ENCODE peak calls at places on chromosomes 3 and 15, in eight cellular contexts. B, H, V, O, A, T, I and W are unnamed samples.

GRCh38 chr3:78823859-78824258 is 943.9 kb downstream of the ROBO1 start:
- DNase-seq in B (peak; percentile 16), H (no peak), V (no peak), O (peak; percentile 52), A (peak; percentile 59), T (no peak), I (no peak), W (no peak)

GRCh38 chr15:84812842-84813241 is 4.3 kb upstream of the ALPK3 start:
- DNase-seq in B (no peak), H (peak; percentile 17), V (no peak), O (no peak), A (peak; percentile 16), T (no peak), I (no peak), W (no peak)

GRCh38 chr3:27715454-27715806 is 6.7 kb downstream of the EOMES start:
- DNase-seq in B (no peak), H (no peak), V (no peak), O (no peak), A (no peak), T (no peak), I (no peak), W (no peak)

GRCh38 chr15:76588811-76589747 is 252.5 kb downstream of the ISL2 start:
- DNase-seq in B (no peak), H (no peak), V (no peak), O (no peak), A (no peak), T (no peak), I (no peak), W (no peak)

GRCh38 chr3:153209596-153209995 is 47.6 kb downstream of the RAP2B start:
- DNase-seq in B (peak; percentile 18), H (no peak), V (no peak), O (peak; percentile 84), A (peak; percentile 91), T (no peak), I (peak; percentile 56), W (no peak)

GRCh38 chr15:75732206-75732808 is 19.7 kb upstream of the CSPG4 start:
- DNase-seq in B (no peak), H (no peak), V (no peak), O (no peak), A (no peak), T (no peak), I (no peak), W (no peak)

GRCh38 chr15:31977812-31978662 is 52.3 kb upstream of the CHRNA7 start:
- DNase-seq in B (peak; percentile 36), H (peak; percentile 82), V (peak; percentile 26), O (peak; percentile 20), A (peak; percentile 28), T (peak; percentile 61), I (peak; percentile 70), W (peak; percentile 25)

GRCh38 chr15:32651229-32651837 is 9.8 kb downstream of the SCG5 start:
- DNase-seq in B (peak; percentile 63), H (peak; percentile 66), V (no peak), O (peak; percentile 84), A (peak; percentile 75), T (peak; percentile 41), I (peak; percentile 64), W (peak; percentile 45)

GRCh38 chr3:150727653-150728502 is 24.2 kb upstream of the ERICH6 start:
- DNase-seq in B (no peak), H (no peak), V (peak; percentile 9), O (no peak), A (no peak), T (no peak), I (no peak), W (no peak)

GRCh38 chr15:34620122-34620521 is 36.7 kb upstream of the GOLGA8B start:
- DNase-seq in B (no peak), H (no peak), V (no peak), O (no peak), A (no peak), T (no peak), I (no peak), W (no peak)

GRCh38 chr15:56468271-56468912 is 3.5 kb upstream of the MNS1 start:
- DNase-seq in B (peak; percentile 62), H (no peak), V (no peak), O (peak; percentile 35), A (peak; percentile 44), T (no peak), I (no peak), W (no peak)

GRCh38 chr3:79052054-79052681 is 715.6 kb downstream of the ROBO1 start:
- DNase-seq in B (no peak), H (no peak), V (no peak), O (no peak), A (no peak), T (no peak), I (no peak), W (no peak)

GRCh38 chr3:163273694-163274093 is 1777.1 kb downstream of the OTOL1 start:
- DNase-seq in B (no peak), H (no peak), V (no peak), O (no peak), A (no peak), T (no peak), I (no peak), W (no peak)

GRCh38 chr3:37198996-37199395 is 24.6 kb upstream of the LRRFIP2 start:
- DNase-seq in B (no peak), H (no peak), V (no peak), O (peak; percentile 70), A (peak; percentile 77), T (no peak), I (no peak), W (no peak)

GRCh38 chr3:13715961-13716360 is 163.9 kb downstream of the WNT7A start:
- DNase-seq in B (no peak), H (peak; percentile 36), V (no peak), O (no peak), A (no peak), T (peak; percentile 1), I (no peak), W (no peak)

GRCh38 chr3:40299721-40300335 is 9.7 kb upstream of the EIF1B start:
- DNase-seq in B (peak; percentile 4), H (no peak), V (no peak), O (peak; percentile 93), A (peak; percentile 68), T (no peak), I (no peak), W (no peak)

GRCh38 chr3:46571684-46572083 is 5.6 kb upstream of the LRRC2 start:
- DNase-seq in B (no peak), H (no peak), V (no peak), O (no peak), A (no peak), T (no peak), I (no peak), W (no peak)

GRCh38 chr15:38453971-38454686 is at the start of gene FAM98B:
- DNase-seq in B (peak; percentile 82), H (peak; percentile 99), V (peak; percentile 56), O (peak; percentile 84), A (peak; percentile 85), T (peak; percentile 92), I (peak; percentile 93), W (peak; percentile 86)

GRCh38 chr15:28873006-28873405 is 12.8 kb upstream of the APBA2 start:
- DNase-seq in B (no peak), H (no peak), V (no peak), O (no peak), A (no peak), T (no peak), I (no peak), W (no peak)

GRCh38 chr3:97829198-97829597 is 7.4 kb downstream of the CRYBG3 start:
- DNase-seq in B (no peak), H (no peak), V (no peak), O (no peak), A (no peak), T (no peak), I (no peak), W (no peak)

GRCh38 chr3:126549861-126550487 is 8.8 kb downstream of the C3orf22 start:
- DNase-seq in B (no peak), H (peak; percentile 35), V (no peak), O (no peak), A (no peak), T (peak; percentile 11), I (peak; percentile 24), W (no peak)

GRCh38 chr3:26505399-26505798 is 117.2 kb upstream of the LRRC3B start:
- DNase-seq in B (no peak), H (no peak), V (no peak), O (no peak), A (no peak), T (no peak), I (no peak), W (no peak)

GRCh38 chr15:41490355-41490754 is 3.3 kb upstream of the ITPKA start:
- DNase-seq in B (peak; percentile 90), H (no peak), V (no peak), O (peak; percentile 95), A (peak; percentile 96), T (no peak), I (no peak), W (no peak)

GRCh38 chr3:179189764-179190163 is 41.6 kb downstream of the PIK3CA start:
- DNase-seq in B (no peak), H (no peak), V (no peak), O (peak; percentile 74), A (peak; percentile 13), T (no peak), I (no peak), W (no peak)

GRCh38 chr3:56831572-56831971 is 29.8 kb upstream of the ARHGEF3 start:
- DNase-seq in B (no peak), H (no peak), V (no peak), O (no peak), A (no peak), T (no peak), I (no peak), W (no peak)

GRCh38 chr3:180617049-180617448 is 15.1 kb downstream of the TTC14 start:
- DNase-seq in B (no peak), H (no peak), V (no peak), O (peak; percentile 10), A (peak; percentile 55), T (no peak), I (no peak), W (no peak)

GRCh38 chr3:189512039-189512438 is 119.2 kb upstream of the TP63 start:
- DNase-seq in B (no peak), H (no peak), V (no peak), O (no peak), A (no peak), T (no peak), I (no peak), W (no peak)

GRCh38 chr15:64072812-64073211 is 20.8 kb downstream of the CIAO2A start:
- DNase-seq in B (no peak), H (no peak), V (no peak), O (no peak), A (peak; percentile 26), T (no peak), I (no peak), W (no peak)

GRCh38 chr15:74453925-74454763 is 6.8 kb downstream of the UBL7 start:
- DNase-seq in B (no peak), H (peak; percentile 36), V (no peak), O (peak; percentile 32), A (peak; percentile 35), T (no peak), I (no peak), W (no peak)

GRCh38 chr3:139534444-139534812 is 5.1 kb downstream of the RBP1 start:
- DNase-seq in B (peak; percentile 55), H (no peak), V (peak; percentile 86), O (peak; percentile 41), A (peak; percentile 97), T (no peak), I (no peak), W (no peak)

GRCh38 chr3:161508852-161509477 is 12.4 kb downstream of the OTOL1 start:
- DNase-seq in B (no peak), H (no peak), V (peak; percentile 22), O (no peak), A (peak; percentile 14), T (no peak), I (no peak), W (no peak)

GRCh38 chr3:46184469-46184868 is 23.6 kb downstream of the CCR1 start:
- DNase-seq in B (no peak), H (no peak), V (no peak), O (peak; percentile 64), A (peak; percentile 53), T (no peak), I (no peak), W (no peak)

GRCh38 chr15:26449296-26449695 is 323.6 kb downstream of the GABRB3 start:
- DNase-seq in B (no peak), H (no peak), V (no peak), O (no peak), A (no peak), T (no peak), I (no peak), W (no peak)

GRCh38 chr3:22587446-22587845 is 615.7 kb upstream of the UBE2E2 start:
- DNase-seq in B (no peak), H (no peak), V (no peak), O (no peak), A (no peak), T (no peak), I (no peak), W (no peak)